ENCODE peak calls at places on chromosomes 12 and 14, in five cellular contexts. T is stomach, P is transverse colon, D is HCT116, O is GM12878. H is an unnamed sample. For H3K36me3, the result is how much of the 10 kb centered on the place peaks cover.

GRCh38 chr12:101536069-101536674 is 58.6 kb upstream of the MYBPC1 start:
- DNase-seq in O (no peak), P (no peak), D (no peak), T (no peak), H (no peak)

GRCh38 chr14:23513005-23513412 is 38.6 kb downstream of the ZFHX2 start:
- DNase-seq in P (no peak), O (no peak), T (no peak), D (no peak), H (peak)

GRCh38 chr14:89736866-89737265 is 217.7 kb downstream of the EFCAB11 start:
- DNase-seq in T (no peak), O (no peak), D (no peak), P (no peak), H (no peak)

GRCh38 chr12:89316705-89317139 is 35.6 kb downstream of the DUSP6 start:
- DNase-seq in P (no peak), T (no peak), D (no peak), O (no peak), H (no peak)

GRCh38 chr14:91068642-91069041 is 8.2 kb upstream of the RPS6KA5 start:
- DNase-seq in O (no peak), T (no peak), D (no peak), P (no peak), H (no peak)

GRCh38 chr14:94936901-94937321 is 167.0 kb upstream of the GSC start:
- DNase-seq in P (peak), T (peak), O (no peak), D (no peak), H (peak)

GRCh38 chr12:112131686-112132085 is 6.3 kb downstream of the TRAFD1 start:
- DNase-seq in O (no peak), D (no peak), P (no peak), T (no peak), H (no peak)

GRCh38 chr12:105470601-105471000 is 140.1 kb downstream of the C12orf75 start:
- DNase-seq in O (no peak), P (no peak), D (no peak), T (no peak), H (no peak)

GRCh38 chr12:68963456-68963859 is 30.5 kb upstream of the CPM start:
- DNase-seq in T (no peak), O (no peak), D (no peak), P (no peak), H (no peak)

GRCh38 chr14:70380834-70381233 is 21.4 kb upstream of the COX16 start:
- DNase-seq in P (no peak), D (no peak), T (no peak), O (no peak), H (no peak)

GRCh38 chr12:68140576-68140975 is 19.0 kb downstream of the IFNG start:
- DNase-seq in O (no peak), T (no peak), P (no peak), D (no peak), H (no peak)

DNA sequence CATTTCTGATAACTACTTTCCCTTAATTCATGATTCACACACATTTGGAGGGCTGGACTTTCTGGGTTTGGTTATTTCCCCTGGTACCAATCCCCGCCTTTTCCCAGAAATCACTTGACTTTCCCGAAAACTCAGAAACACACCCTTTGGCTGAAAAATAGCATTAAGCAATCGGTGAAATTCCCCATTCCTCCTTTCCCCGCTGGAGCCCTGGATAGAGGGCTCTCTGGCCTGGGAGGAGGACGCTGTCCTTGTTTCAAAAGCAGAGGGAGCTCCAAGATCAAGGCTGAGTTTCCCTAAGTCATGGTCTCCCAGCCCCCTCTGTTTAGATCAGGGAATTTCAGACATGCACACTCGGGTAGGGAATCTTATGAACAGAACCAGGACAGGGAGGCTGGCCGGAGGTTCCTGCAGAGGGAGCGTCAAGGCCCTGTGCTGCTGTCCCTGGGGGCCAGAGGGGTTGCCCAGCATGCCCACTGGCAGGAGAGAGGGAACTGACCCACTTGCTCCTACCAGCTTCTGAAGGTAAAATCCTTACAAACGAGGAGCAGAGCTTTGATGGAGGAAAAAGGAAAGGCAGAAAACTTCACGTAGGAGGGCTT is at the start of gene C1S:
- DNase-seq in D (no peak), T (peak), O (no peak), P (peak), H (peak)
- TF ChIP-seq POLR2A in D (no peak), T (no peak), O (no peak), P (peak), H (no peak)

GRCh38 chr14:25094171-25094907 is 44.4 kb upstream of the STXBP6 start:
- DNase-seq in O (no peak), D (no peak), T (no peak), P (no peak), H (no peak)

GRCh38 chr14:25086081-25086480 is 36.1 kb upstream of the STXBP6 start:
- DNase-seq in D (no peak), P (no peak), O (no peak), T (no peak), H (no peak)

GRCh38 chr14:25086817-25087396 is 37.0 kb upstream of the STXBP6 start:
- DNase-seq in P (no peak), D (no peak), T (no peak), O (no peak), H (no peak)

GRCh38 chr14:25090716-25091454 is 40.9 kb upstream of the STXBP6 start:
- DNase-seq in P (peak), T (peak), O (no peak), D (no peak), H (no peak)

DNA sequence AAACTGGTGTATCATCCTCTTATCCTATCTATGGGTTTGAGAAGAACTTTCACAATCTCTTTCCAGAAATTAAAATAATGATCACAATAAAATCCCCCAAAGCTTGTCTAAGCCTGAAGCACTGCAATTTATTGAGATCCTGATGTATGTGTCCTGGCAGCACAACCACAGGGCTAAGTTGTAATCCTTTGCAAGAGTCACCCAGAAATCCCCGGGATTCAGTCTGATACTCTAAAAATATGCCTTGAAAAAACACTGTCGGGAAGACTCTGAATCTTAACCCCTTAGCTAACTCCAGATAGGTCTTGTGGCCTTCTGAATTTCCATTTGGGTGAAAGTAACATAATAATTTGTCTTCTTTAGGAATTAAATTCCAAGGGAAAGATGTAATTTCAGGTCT is 40.3 kb upstream of the STXBP6 start:
- DNase-seq in D (no peak), T (no peak), P (no peak), O (no peak), H (no peak)
- H3K36me3 ChIP-seq in D (under half), T (under half), P (under half), O (under half), H (under half)

GRCh38 chr12:49538740-49539403 is at the start of gene KCNH3:
- DNase-seq in T (peak), D (peak), O (no peak), P (peak), H (peak)
- TF ChIP-seq POLR2AphosphoS5 in T (no peak), D (peak), O (no peak), P (no peak), H (no peak)

GRCh38 chr14:60093606-60094005 is 1.9 kb downstream of the PCNX4 start:
- DNase-seq in P (no peak), T (no peak), D (no peak), O (no peak), H (no peak)

GRCh38 chr14:60093088-60093487 is 1.4 kb downstream of the PCNX4 start:
- DNase-seq in D (no peak), O (no peak), P (no peak), T (no peak), H (no peak)

GRCh38 chr14:60092516-60092915 is 793 bp downstream of the PCNX4 start:
- DNase-seq in T (no peak), P (peak), O (no peak), D (no peak), H (peak)

GRCh38 chr14:60090864-60091519 is 731 bp upstream of the PCNX4 start:
- DNase-seq in P (peak), T (peak), O (no peak), D (peak), H (no peak)

DNA sequence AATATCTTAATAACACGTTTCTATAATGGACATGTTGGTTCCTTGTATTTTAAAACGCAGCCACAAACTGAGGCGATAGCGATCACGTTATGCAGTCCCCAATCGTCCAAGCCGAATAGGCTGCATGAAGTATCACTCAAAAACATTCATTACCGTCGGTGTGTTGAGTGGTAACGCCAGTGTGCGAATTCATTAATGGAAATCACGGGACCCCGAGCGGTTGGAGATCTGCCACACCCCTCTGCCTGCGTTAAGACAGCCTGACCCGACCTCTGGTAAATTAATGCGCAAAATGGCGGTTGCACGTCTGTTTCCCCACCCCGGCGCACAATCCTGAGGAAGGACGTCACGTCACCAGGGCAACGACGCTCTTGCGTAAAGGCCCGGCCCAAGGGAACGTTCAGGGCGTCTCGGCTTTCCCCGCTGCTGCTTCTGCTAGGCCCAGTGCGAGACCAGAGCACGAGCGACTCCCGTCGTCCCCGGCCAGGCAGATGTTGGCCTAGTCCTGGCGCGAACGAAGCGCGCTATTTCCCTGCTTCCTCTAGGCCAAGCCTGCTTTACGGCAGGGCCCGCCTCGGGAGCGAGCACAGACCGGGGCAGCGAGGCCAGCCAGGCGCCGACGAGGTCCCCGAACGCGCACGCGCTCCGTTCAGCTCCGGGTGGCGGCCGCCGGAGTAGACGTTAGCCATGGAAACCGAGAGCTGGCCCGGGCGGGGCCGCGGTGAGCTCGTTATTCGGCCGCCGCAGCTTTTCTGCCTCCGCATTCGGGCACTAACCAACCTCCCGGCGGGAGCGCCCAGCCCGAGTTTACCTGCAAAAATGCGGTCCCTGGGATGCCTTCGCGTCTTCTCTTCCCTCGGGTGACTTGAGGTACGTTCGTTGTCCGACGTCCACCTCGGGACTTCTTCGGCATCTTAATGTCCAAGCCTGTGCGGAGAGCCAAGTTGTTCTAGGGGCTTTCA is at the start of gene PCNX4:
- DNase-seq in O (peak), D (peak), T (peak), P (peak), H (peak)
- TF ChIP-seq POLR2A in O (peak), D (peak), T (no peak), P (peak), H (peak)

DNA sequence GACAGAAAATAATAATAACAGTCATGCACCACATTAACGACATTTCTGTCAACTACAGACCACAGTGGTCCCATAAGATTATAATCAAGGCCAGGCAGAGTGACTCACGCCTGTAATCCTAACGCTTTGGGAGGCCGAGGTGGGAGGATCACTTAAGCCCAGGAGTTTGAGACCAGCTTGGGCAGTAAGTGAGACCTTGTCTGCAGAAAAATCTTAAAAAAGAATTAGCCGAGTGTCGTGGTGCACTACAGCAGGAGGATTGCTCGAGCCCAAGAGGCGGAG is 8.6 kb downstream of the NAB2 start:
- DNase-seq in O (no peak), D (no peak), T (no peak), P (no peak), H (no peak)
- H3K36me3 ChIP-seq in O (under half), D (under half), T (half or more), P (under half), H (half or more)

DNA sequence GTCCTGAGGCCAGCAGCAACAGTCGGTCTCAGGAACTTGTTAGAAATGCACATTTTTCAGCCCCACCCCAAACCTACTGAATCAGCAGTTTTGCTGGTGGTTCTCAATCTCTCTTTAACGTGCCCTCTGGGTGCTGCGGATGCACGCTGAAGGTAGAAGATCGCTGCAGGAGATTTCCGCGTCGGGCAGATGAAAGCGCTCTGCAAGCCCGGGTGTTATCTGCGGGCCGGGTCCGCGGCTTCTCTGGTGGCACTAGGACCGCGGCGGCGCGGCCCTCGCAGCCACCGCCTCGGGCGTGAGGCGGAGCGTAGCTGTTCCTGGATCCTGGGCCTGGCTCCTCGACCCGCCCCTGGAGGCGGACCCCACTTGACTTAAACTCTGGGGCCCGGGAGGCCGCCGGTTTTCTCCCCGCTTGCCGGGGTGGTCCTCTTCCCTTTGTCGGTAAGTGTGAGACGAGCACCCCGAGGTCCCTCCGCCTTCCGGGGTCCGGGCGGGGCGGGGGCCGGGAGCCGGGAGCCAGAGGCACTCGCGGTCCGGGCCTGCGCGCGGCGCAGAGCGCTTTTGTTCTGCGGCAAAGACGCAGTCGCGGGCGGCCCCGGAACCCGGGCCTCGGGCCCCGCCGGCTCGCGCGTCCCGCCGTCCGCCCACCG is at the start of gene RESF1:
- DNase-seq in P (peak), T (peak), O (peak), D (peak), H (peak)
- TF ChIP-seq POLR2AphosphoS5 in P (peak), T (peak), O (peak), D (peak), H (no peak)

DNA sequence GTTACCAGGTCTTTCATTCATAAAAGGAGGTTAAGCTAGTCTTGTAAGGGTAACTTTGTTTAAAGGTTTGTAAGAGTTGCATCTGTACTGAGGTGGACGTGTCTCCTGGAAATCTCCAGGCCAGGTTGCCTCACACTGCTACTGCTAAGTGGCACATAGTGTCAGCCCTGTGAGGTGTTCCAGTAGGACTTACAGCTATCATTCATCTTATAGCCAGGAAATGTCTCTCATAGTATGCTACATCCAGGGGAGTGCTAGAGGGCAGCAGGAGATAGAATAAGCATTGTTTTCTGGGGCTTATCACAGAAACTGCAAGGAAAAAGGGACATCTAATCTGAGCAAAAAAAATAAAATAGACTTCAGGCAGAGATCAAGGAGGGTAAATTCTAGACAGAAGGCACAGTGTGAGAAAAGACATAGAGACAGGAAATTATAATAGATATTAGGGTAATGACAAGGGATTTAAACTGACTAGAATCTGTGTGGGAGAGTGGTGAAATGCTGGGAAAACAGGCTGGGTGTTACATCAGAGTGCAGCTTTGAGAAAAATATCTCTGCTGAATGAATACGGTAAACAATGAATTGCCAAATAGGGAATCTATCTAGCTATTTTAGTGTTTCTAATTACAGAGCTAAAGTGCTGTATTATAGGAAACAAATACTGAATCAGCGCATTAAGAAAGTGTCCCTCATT is 205.0 kb upstream of the ABCD2 start:
- DNase-seq in D (no peak), P (no peak), O (no peak), T (no peak), H (peak)
- TF ChIP-seq POLR2A in D (no peak), P (no peak), O (no peak), T (no peak), H (no peak)